ENCODE peak calls at places on chromosomes 12 and 14, in ten cellular contexts. O, U, H, W, B, Q, A, Z, C and Y are unnamed samples.
A peak's percentile ranks its signal among the peaks of the same experiment; 100 is the strongest.

GRCh38 chr14:64363265-64363840 is 24.8 kb upstream of the MTHFD1 start:
- DNase-seq in Z (no peak), O (no peak), U (no peak), C (peak; percentile 43), Q (no peak), A (no peak), H (peak; percentile 24), B (no peak), W (peak; percentile 83), Y (no peak)

GRCh38 chr12:108247130-108247529 is 92.0 kb downstream of the CMKLR1 start:
- DNase-seq in O (no peak), B (no peak), H (no peak), Z (no peak), A (no peak), W (no peak), C (no peak), U (no peak), Q (no peak), Y (no peak)

GRCh38 chr14:71138236-71139057 is 231.2 kb downstream of the PCNX1 start:
- DNase-seq in C (peak; percentile 38), O (no peak), Q (no peak), Z (no peak), B (no peak), W (no peak), H (no peak), A (no peak), U (no peak), Y (no peak)

GRCh38 chr12:75568801-75569200 is 57.4 kb upstream of the KRR1 start:
- DNase-seq in U (no peak), H (peak; percentile 50), O (no peak), W (no peak), C (no peak), Z (no peak), B (no peak), A (no peak), Q (no peak), Y (no peak)

GRCh38 chr12:2877047-2877958 is at the start of the genes FOXM1 and RHNO1:
- DNase-seq in W (peak; percentile 85), Z (peak; percentile 95), O (peak; percentile 91), C (peak; percentile 98), B (peak; percentile 91), Q (peak; percentile 93), U (peak; percentile 90), H (peak; percentile 88), A (peak; percentile 93), Y (peak; percentile 90)

GRCh38 chr12:116876151-116876869 is 4.9 kb downstream of the HRK start:
- DNase-seq in B (no peak), C (no peak), A (no peak), Z (no peak), U (no peak), Q (no peak), W (no peak), H (no peak), O (no peak), Y (no peak)

GRCh38 chr12:79121486-79121885 is 256.9 kb downstream of the SYT1 start:
- DNase-seq in O (no peak), H (no peak), A (no peak), Q (no peak), C (peak; percentile 22), U (no peak), W (no peak), Z (no peak), B (no peak), Y (no peak)

GRCh38 chr14:67554341-67554740 is 21.3 kb downstream of the PLEKHH1 start:
- DNase-seq in B (no peak), U (no peak), W (no peak), A (no peak), H (no peak), Q (no peak), C (no peak), Z (peak; percentile 17), O (no peak), Y (no peak)

GRCh38 chr12:121769831-121770301 is 23.6 kb downstream of the RHOF start:
- DNase-seq in O (no peak), H (no peak), A (no peak), Z (no peak), W (no peak), U (no peak), Q (no peak), C (no peak), B (no peak), Y (peak; percentile 96)

DNA sequence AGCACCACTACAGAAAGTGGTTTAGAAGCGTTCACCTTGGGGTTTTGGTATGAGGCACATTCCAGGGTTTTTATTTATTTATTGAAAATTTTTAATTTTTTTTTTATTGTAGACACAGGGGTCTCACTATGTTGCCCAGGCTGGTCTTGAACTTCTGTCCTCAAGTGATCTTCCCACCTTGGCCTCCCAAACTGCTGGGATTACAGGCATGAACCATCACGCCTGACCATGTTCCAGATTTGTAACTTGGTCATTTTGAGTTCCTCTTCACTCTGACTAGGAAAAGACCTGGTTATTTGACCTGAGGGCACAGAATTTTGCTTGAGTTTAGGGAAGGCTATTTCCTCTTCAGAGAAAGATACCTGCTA is 3.1 kb downstream of the MLEC start:
- DNase-seq in Q (no peak), A (no peak), B (no peak), W (no peak), C (no peak), U (no peak), O (no peak), Z (no peak), H (no peak), Y (no peak)
- H3K4me3 ChIP-seq in Q (no peak overlapping the region), A (no peak overlapping the region), B (no peak overlapping the region), W (no peak overlapping the region), C (no peak overlapping the region), U (no peak overlapping the region), O (no peak overlapping the region), Z (no peak overlapping the region), H (no peak overlapping the region), Y (no peak overlapping the region)

GRCh38 chr14:101188571-101188915 is 285.0 kb upstream of the RTL1 start:
- DNase-seq in B (no peak), U (no peak), H (no peak), W (no peak), Z (no peak), A (no peak), O (no peak), C (no peak), Q (no peak), Y (no peak)
- H3K4me1 ChIP-seq in B (no peaks in the 10 kb centered on the region), U (no peaks in the 10 kb centered on the region), H (no peaks in the 10 kb centered on the region), W (no peaks in the 10 kb centered on the region), Z (no peaks in the 10 kb centered on the region), A (no peaks in the 10 kb centered on the region), O (no peaks in the 10 kb centered on the region), C (no peaks in the 10 kb centered on the region), Q (no peaks in the 10 kb centered on the region), Y (no peaks in the 10 kb centered on the region)

DNA sequence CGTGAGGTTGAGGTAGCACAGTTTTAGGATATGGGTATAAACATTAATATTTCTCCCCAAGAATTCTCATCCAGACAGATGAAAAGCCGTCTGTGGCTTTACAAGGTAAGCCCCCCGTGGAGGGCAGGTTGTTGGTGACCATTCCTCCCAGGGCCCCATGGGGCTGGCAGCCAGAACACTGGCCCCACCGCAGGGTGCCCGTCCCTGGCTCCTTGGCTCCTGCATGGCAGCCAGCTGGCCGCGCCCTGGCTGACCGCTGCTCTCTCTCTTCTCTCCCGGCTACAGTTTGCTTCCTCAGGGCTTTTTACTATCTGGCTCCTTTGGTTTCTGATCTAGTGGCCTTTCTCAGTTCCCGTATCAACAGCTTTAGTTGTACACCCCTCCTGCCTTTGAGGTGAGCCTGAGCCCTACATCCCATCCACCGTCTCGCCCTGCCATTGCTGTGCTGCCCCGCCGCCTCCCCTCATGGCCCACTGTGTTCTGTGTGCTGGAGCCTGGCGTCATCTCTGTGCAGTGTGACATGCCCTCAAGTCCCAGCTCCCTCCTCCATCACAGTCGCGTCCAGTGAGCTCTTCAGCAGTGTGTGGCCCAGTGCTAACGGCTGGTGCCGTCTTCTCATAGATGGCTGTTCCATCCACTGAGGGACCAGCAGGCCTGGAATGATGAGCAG is 25.8 kb downstream of the RAB35 start:
- DNase-seq in O (no peak), U (no peak), C (no peak), H (no peak), Z (no peak), Q (no peak), A (no peak), W (no peak), B (no peak), Y (no peak)
- H3K4me3 ChIP-seq in O (no peak overlapping the region), U (no peak overlapping the region), C (no peak overlapping the region), H (no peak overlapping the region), Z (no peak overlapping the region), Q (no peak overlapping the region), A (no peak overlapping the region), W (no peak overlapping the region), B (no peak overlapping the region), Y (no peak overlapping the region)

DNA sequence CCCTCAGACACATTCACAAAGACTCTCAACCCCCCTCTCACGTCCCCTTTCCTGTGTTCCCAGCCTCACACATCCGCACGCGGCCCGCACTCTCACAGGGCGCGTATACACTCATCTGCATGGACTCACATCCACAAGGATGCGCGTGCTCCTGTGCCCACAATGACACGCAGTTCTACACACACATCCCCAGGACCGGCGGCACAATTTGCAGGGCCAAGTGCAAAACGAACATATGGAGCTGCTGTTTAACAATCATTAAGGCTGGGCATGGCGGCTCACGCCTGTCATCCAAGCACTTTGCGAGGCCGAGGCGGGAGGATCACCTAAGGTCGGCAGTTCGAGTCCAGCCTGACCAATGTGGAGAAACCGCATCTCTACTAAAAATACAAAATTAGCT is 36.4 kb upstream of the EML1 start:
- DNase-seq in O (peak; percentile 27), U (no peak), B (no peak), C (peak; percentile 26), H (no peak), Q (no peak), A (peak; percentile 33), W (no peak), Z (peak; percentile 67), Y (no peak)
- H3K4me1 ChIP-seq in O (no peaks in the 10 kb centered on the region), U (no peaks in the 10 kb centered on the region), B (peaks cover 13% of the 10 kb centered on the region), C (peaks cover 59% of the 10 kb centered on the region), H (peaks cover 48% of the 10 kb centered on the region), Q (peaks cover 90% of the 10 kb centered on the region), A (peaks cover 44% of the 10 kb centered on the region), W (peaks cover 63% of the 10 kb centered on the region), Z (peaks cover 95% of the 10 kb centered on the region), Y (peaks cover 3% of the 10 kb centered on the region)

GRCh38 chr12:114405199-114405448 is 820 bp downstream of the TBX5 start:
- DNase-seq in A (no peak), O (no peak), C (peak; percentile 54), Z (no peak), B (no peak), Q (no peak), W (no peak), H (no peak), U (no peak), Y (no peak)

GRCh38 chr12:114404451-114405198 is 1.3 kb downstream of the TBX5 start:
- DNase-seq in A (no peak), Z (no peak), W (peak; percentile 39), U (no peak), H (peak; percentile 49), B (no peak), C (peak; percentile 62), O (no peak), Q (no peak), Y (no peak)

GRCh38 chr12:114403044-114403689 is 2.8 kb downstream of the TBX5 start:
- DNase-seq in O (no peak), Z (no peak), B (no peak), U (no peak), H (peak; percentile 79), Q (no peak), A (no peak), W (peak; percentile 69), C (peak; percentile 91), Y (no peak)

GRCh38 chr12:114405449-114406271 is at the start of gene TBX5:
- DNase-seq in C (peak; percentile 87), O (no peak), B (no peak), H (peak; percentile 97), Z (no peak), U (no peak), Q (no peak), W (peak; percentile 93), A (no peak), Y (no peak)

GRCh38 chr12:114403690-114404450 is 2.1 kb downstream of the TBX5 start:
- DNase-seq in H (peak; percentile 76), O (no peak), B (no peak), A (no peak), W (peak; percentile 69), Q (no peak), Z (no peak), U (no peak), C (peak; percentile 82), Y (no peak)
- H3K4me3 ChIP-seq in H (peak overlapping the region; percentile 38), O (no peak overlapping the region), B (no peak overlapping the region), A (peak overlapping the region; percentile 60), W (peak overlapping the region; percentile 97), Q (no peak overlapping the region), Z (no peak overlapping the region), U (no peak overlapping the region), C (peak overlapping the region; percentile 91), Y (no peak overlapping the region)